ENCODE peak calls at places on chromosomes 13 and 19, in six cellular contexts. One of them, this sample, is unnamed.
A peak's percentile ranks its signal among the peaks of the same experiment; 100 is the strongest.

GRCh38 chr13:19845758-19846157 is 17.7 kb downstream of the ZMYM5 start:
- DNase-seq in activated CD4-positive, alpha-beta memory T cell treated with anti-CD3 and anti-CD28 coated beads, Interleukin-2, amount 10 ng/mL, durations not matched to agents 7 days and 5 days: no peak
- DNase-seq in tibial artery: no peak
- DNase-seq in astrocyte of the cerebellum: peak; percentile 90
- DNase-seq in adrenal gland: peak; percentile 63
- DNase-seq in COR-L47: no peak
- DNase-seq in this sample: no peak

GRCh38 chr13:51981355-51981754 is 29.9 kb downstream of the ATP7B start:
- DNase-seq in activated CD4-positive, alpha-beta memory T cell treated with anti-CD3 and anti-CD28 coated beads, Interleukin-2, amount 10 ng/mL, durations not matched to agents 7 days and 5 days: no peak
- DNase-seq in tibial artery: no peak
- DNase-seq in astrocyte of the cerebellum: no peak
- DNase-seq in adrenal gland: no peak
- DNase-seq in COR-L47: no peak
- DNase-seq in this sample: no peak

GRCh38 chr13:100269837-100270236 is 180.9 kb downstream of the PCCA start:
- DNase-seq in activated CD4-positive, alpha-beta memory T cell treated with anti-CD3 and anti-CD28 coated beads, Interleukin-2, amount 10 ng/mL, durations not matched to agents 7 days and 5 days: no peak
- DNase-seq in tibial artery: peak; percentile 73
- DNase-seq in astrocyte of the cerebellum: peak; percentile 54
- DNase-seq in adrenal gland: peak; percentile 90
- DNase-seq in COR-L47: no peak
- DNase-seq in this sample: peak; percentile 47

GRCh38 chr13:81686877-81687276 is 1346.0 kb upstream of the SPRY2 start:
- DNase-seq in activated CD4-positive, alpha-beta memory T cell treated with anti-CD3 and anti-CD28 coated beads, Interleukin-2, amount 10 ng/mL, durations not matched to agents 7 days and 5 days: no peak
- DNase-seq in tibial artery: no peak
- DNase-seq in astrocyte of the cerebellum: peak; percentile 6
- DNase-seq in adrenal gland: peak; percentile 57
- DNase-seq in COR-L47: peak; percentile 80
- DNase-seq in this sample: peak; percentile 70

GRCh38 chr13:45132384-45133064 is 12.2 kb downstream of the GTF2F2 start:
- DNase-seq in activated CD4-positive, alpha-beta memory T cell treated with anti-CD3 and anti-CD28 coated beads, Interleukin-2, amount 10 ng/mL, durations not matched to agents 7 days and 5 days: no peak
- DNase-seq in tibial artery: no peak
- DNase-seq in astrocyte of the cerebellum: no peak
- DNase-seq in adrenal gland: no peak
- DNase-seq in COR-L47: no peak
- DNase-seq in this sample: no peak

GRCh38 chr13:33349314-33349995 is 63.9 kb upstream of the STARD13 start:
- DNase-seq in activated CD4-positive, alpha-beta memory T cell treated with anti-CD3 and anti-CD28 coated beads, Interleukin-2, amount 10 ng/mL, durations not matched to agents 7 days and 5 days: no peak
- DNase-seq in tibial artery: peak; percentile 74
- DNase-seq in astrocyte of the cerebellum: no peak
- DNase-seq in adrenal gland: no peak
- DNase-seq in COR-L47: no peak
- DNase-seq in this sample: peak; percentile 24

GRCh38 chr19:31531326-31531725 is 182.1 kb upstream of the TSHZ3 start:
- DNase-seq in activated CD4-positive, alpha-beta memory T cell treated with anti-CD3 and anti-CD28 coated beads, Interleukin-2, amount 10 ng/mL, durations not matched to agents 7 days and 5 days: no peak
- DNase-seq in tibial artery: no peak
- DNase-seq in astrocyte of the cerebellum: no peak
- DNase-seq in adrenal gland: no peak
- DNase-seq in COR-L47: no peak
- DNase-seq in this sample: no peak

GRCh38 chr19:16301999-16302694 is 22.5 kb upstream of the KLF2 start:
- DNase-seq in activated CD4-positive, alpha-beta memory T cell treated with anti-CD3 and anti-CD28 coated beads, Interleukin-2, amount 10 ng/mL, durations not matched to agents 7 days and 5 days: no peak
- DNase-seq in tibial artery: no peak
- DNase-seq in astrocyte of the cerebellum: no peak
- DNase-seq in adrenal gland: peak; percentile 72
- DNase-seq in COR-L47: no peak
- DNase-seq in this sample: no peak

GRCh38 chr19:8684001-8684902 is 14.3 kb downstream of the ACTL9 start:
- DNase-seq in activated CD4-positive, alpha-beta memory T cell treated with anti-CD3 and anti-CD28 coated beads, Interleukin-2, amount 10 ng/mL, durations not matched to agents 7 days and 5 days: no peak
- DNase-seq in tibial artery: no peak
- DNase-seq in astrocyte of the cerebellum: no peak
- DNase-seq in adrenal gland: no peak
- DNase-seq in COR-L47: no peak
- DNase-seq in this sample: no peak

GRCh38 chr13:112814905-112815585 is 125.2 kb downstream of the ATP11A start:
- DNase-seq in activated CD4-positive, alpha-beta memory T cell treated with anti-CD3 and anti-CD28 coated beads, Interleukin-2, amount 10 ng/mL, durations not matched to agents 7 days and 5 days: no peak
- DNase-seq in tibial artery: no peak
- DNase-seq in astrocyte of the cerebellum: no peak
- DNase-seq in adrenal gland: peak; percentile 88
- DNase-seq in COR-L47: peak; percentile 44
- DNase-seq in this sample: no peak

This sample was measured in testis.